ENCODE peak calls at places on chromosomes 16 and 17, in four cellular contexts. H is IMR-90; J is naive thymus-derived CD4-positive, alpha-beta T cell; T is fibroblast of villous mesenchyme. N is an unnamed sample.
A peak's percentile ranks its signal among the peaks of the same experiment; 100 is the strongest.

GRCh38 chr16:70678898-70679652 is 6.8 kb downstream of the MTSS2 start:
- DNase-seq in T (no peak), H (no peak), J (no peak), N (no peak)

GRCh38 chr17:81983011-81983638 is 5.7 kb downstream of the ASPSCR1 start:
- DNase-seq in T (no peak), J (no peak), H (no peak), N (no peak)

GRCh38 chr17:3482851-3483250 is 7.1 kb downstream of the ASPA start:
- DNase-seq in H (no peak), J (no peak), T (no peak), N (no peak)

GRCh38 chr16:57622361-57623250 is 5.8 kb upstream of the ADGRG1 start:
- DNase-seq in T (no peak), H (no peak), J (no peak), N (no peak)

GRCh38 chr17:59154335-59154720 is 658 bp downstream of the SKA2 start:
- DNase-seq in J (no peak), T (peak; percentile 56), H (peak; percentile 39), N (no peak)

GRCh38 chr16:88359008-88359407 is 23.8 kb upstream of the ZNF469 start:
- DNase-seq in J (no peak), T (no peak), H (no peak), N (no peak)

GRCh38 chr17:36591434-36592315 is at the start of gene DHRS11:
- DNase-seq in J (peak; percentile 54), T (peak; percentile 72), H (peak; percentile 64), N (peak; percentile 48)

GRCh38 chr17:68290268-68290954 is 516 bp downstream of the SLC16A6 start:
- DNase-seq in H (no peak), T (no peak), J (peak; percentile 72), N (no peak)

GRCh38 chr16:50603206-50604064 is 55.2 kb downstream of the NKD1 start:
- DNase-seq in T (peak; percentile 28), J (no peak), H (no peak), N (peak; percentile 73)

GRCh38 chr16:66402591-66403230 is 24.4 kb upstream of the BEAN1 start:
- DNase-seq in H (no peak), T (no peak), J (no peak), N (no peak)

GRCh38 chr17:69232650-69233049 is 4.0 kb upstream of the ABCA10 start:
- DNase-seq in J (no peak), H (no peak), T (no peak), N (no peak)

GRCh38 chr17:70006159-70006558 is 68.9 kb upstream of the KCNJ16 start:
- DNase-seq in T (no peak), J (no peak), H (peak; percentile 50), N (peak; percentile 76)

GRCh38 chr16:89364603-89365002 is 125.8 kb downstream of the ANKRD11 start:
- DNase-seq in J (no peak), H (peak; percentile 81), T (peak; percentile 90), N (peak; percentile 66)

GRCh38 chr16:5222770-5223169 is 125.2 kb upstream of the EEF2KMT start:
- DNase-seq in T (no peak), H (no peak), J (no peak), N (no peak)

GRCh38 chr16:11871193-11871592 is 19.9 kb upstream of the RSL1D1 start:
- DNase-seq in J (no peak), H (peak; percentile 30), T (peak; percentile 73), N (peak; percentile 55)

GRCh38 chr16:22786284-22786683 is 27.7 kb upstream of the HS3ST2 start:
- DNase-seq in H (no peak), J (no peak), T (no peak), N (no peak)

GRCh38 chr16:28984619-28985135 is at the start of gene LAT:
- DNase-seq in J (peak; percentile 84), T (no peak), H (no peak), N (no peak)

GRCh38 chr17:493666-494065 is 141.1 kb upstream of the RPH3AL start:
- DNase-seq in T (no peak), H (no peak), J (no peak), N (no peak)

GRCh38 chr16:86566966-86567700 is 504 bp downstream of the FOXC2 start:
- DNase-seq in J (no peak), H (peak; percentile 62), T (peak; percentile 61), N (peak; percentile 71)

GRCh38 chr17:28716740-28717577 is 709 bp downstream of the RAB34 start:
- DNase-seq in T (peak; percentile 48), J (peak; percentile 14), H (peak; percentile 19), N (peak; percentile 41)

GRCh38 chr16:4936991-4937781 is at the start of gene PPL:
- DNase-seq in J (no peak), H (no peak), T (no peak), N (no peak)

GRCh38 chr16:85697441-85697840 is 8.7 kb upstream of the GINS2 start:
- DNase-seq in T (no peak), H (no peak), J (no peak), N (no peak)

GRCh38 chr17:45873728-45874127 is 20.6 kb upstream of the MAPT start:
- DNase-seq in H (no peak), T (no peak), J (no peak), N (no peak)

GRCh38 chr17:75237100-75238014 is 24.0 kb downstream of the GGA3 start:
- DNase-seq in H (no peak), T (no peak), J (no peak), N (no peak)

GRCh38 chr16:87705780-87706277 is 60.0 kb downstream of the KLHDC4 start:
- DNase-seq in H (no peak), J (no peak), T (no peak), N (no peak)

GRCh38 chr16:25027781-25028180 is 12.6 kb upstream of the ARHGAP17 start:
- DNase-seq in H (no peak), J (no peak), T (no peak), N (no peak)

GRCh38 chr16:28167730-28168129 is 44.0 kb downstream of the XPO6 start:
- DNase-seq in J (no peak), H (no peak), T (no peak), N (no peak)

GRCh38 chr16:85123891-85124635 is 11.8 kb upstream of the CIBAR2 start:
- DNase-seq in T (peak; percentile 67), J (no peak), H (peak; percentile 87), N (peak; percentile 89)

GRCh38 chr16:88279998-88280397 is 102.8 kb upstream of the ZNF469 start:
- DNase-seq in T (no peak), J (no peak), H (no peak), N (no peak)

DNA sequence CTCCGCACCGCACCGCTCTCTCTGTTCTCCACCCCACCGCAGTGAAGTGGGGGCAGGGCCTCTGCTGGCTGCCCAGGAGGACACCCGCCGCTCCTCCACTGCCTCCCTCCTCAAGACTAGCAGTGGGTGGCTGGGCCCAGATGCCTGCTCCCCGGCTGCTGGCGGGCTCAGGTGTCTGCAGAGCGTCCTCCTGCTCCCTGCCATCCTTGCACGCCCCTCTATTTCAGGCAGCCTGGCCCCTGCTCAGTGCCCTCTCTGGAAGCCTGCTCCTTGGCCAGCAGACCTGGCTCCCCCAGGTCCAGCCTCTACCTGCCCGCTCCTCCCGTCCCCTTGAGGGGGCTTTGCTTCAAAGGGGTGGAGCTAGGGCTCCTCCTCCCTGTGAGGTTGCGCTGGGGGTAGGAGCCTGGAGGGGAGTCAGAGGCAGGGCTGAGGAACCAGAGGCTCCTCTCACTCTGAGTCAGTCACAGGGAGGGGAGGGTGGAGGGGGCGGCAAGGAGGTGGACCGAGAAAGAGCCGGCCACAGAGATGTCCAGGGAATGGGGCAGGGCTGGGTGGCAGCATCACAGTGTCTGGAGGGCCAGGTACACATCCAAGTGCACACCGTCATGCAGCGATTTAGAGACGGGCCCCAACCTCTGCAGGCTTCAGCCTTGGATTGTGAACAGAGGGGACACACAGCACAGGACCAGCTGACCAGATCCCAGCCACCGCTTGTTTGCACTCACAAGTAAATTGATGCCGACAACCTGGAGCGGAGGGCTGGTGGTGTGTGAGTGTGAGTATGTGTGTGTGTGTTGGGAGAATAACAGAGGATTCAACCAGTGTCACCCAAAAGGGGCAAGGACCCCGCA is 9.8 kb upstream of the TMEM92 start:
- DNase-seq in H (peak; percentile 51), J (no peak), T (no peak), N (peak; percentile 39)
- H3K4me3 ChIP-seq in H (no peak overlapping the region), J (no peak overlapping the region), T (no peak overlapping the region), N (peak overlapping the region; percentile 28)

DNA sequence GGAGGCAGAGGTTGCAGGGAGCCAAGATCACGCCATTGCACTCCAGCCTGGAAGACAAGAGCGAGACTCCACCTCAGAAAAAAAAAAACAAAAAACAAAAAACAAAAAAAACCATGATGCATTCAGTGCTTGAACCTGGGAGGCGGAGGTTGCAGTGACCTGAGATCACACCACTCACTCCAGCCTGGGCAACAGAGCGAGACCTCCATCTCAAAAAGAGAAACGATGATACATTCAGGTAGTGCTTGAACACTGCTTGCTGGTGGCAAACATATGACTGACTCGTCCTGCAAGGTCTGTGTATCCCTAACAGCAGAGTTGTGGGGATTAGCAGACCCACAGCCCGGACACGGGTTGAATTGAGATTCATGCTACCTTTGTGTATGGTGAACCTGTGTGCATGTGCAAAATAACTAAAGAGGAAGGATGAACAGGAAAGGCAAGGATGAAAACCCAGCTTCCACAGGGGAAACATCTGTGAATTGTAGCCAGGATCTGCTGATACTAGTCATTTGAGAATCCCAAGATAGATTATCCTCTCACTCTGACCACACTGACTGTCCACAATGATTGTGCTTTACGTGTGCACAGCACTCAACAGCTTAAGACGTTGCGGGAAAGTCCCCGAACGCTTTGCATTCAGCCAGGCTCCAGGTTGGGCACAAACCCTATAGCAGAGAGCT is 52.4 kb upstream of the MRPS23 start:
- DNase-seq in J (no peak), H (no peak), T (no peak), N (no peak)
- H3K4me3 ChIP-seq in J (no peak overlapping the region), H (no peak overlapping the region), T (no peak overlapping the region), N (no peak overlapping the region)

GRCh38 chr17:44314869-44315661 is 6.7 kb downstream of the RUNDC3A start:
- DNase-seq in T (no peak), H (no peak), J (peak; percentile 28), N (no peak)
- H3K4me3 ChIP-seq in T (peak overlapping the region; percentile 36), H (peak overlapping the region; percentile 52), J (peak overlapping the region; percentile 47), N (peak overlapping the region; percentile 55)

GRCh38 chr17:80455784-80456183 is 20.6 kb downstream of the NPTX1 start:
- DNase-seq in J (no peak), H (no peak), T (no peak), N (no peak)

GRCh38 chr17:80455328-80455710 is 21.1 kb downstream of the NPTX1 start:
- DNase-seq in T (peak; percentile 66), H (peak; percentile 46), J (no peak), N (no peak)

GRCh38 chr17:80457236-80457856 is 19.1 kb downstream of the NPTX1 start:
- DNase-seq in H (no peak), T (no peak), J (no peak), N (no peak)

GRCh38 chr17:80458016-80458415 is 18.4 kb downstream of the NPTX1 start:
- DNase-seq in T (no peak), H (no peak), J (no peak), N (no peak)

DNA sequence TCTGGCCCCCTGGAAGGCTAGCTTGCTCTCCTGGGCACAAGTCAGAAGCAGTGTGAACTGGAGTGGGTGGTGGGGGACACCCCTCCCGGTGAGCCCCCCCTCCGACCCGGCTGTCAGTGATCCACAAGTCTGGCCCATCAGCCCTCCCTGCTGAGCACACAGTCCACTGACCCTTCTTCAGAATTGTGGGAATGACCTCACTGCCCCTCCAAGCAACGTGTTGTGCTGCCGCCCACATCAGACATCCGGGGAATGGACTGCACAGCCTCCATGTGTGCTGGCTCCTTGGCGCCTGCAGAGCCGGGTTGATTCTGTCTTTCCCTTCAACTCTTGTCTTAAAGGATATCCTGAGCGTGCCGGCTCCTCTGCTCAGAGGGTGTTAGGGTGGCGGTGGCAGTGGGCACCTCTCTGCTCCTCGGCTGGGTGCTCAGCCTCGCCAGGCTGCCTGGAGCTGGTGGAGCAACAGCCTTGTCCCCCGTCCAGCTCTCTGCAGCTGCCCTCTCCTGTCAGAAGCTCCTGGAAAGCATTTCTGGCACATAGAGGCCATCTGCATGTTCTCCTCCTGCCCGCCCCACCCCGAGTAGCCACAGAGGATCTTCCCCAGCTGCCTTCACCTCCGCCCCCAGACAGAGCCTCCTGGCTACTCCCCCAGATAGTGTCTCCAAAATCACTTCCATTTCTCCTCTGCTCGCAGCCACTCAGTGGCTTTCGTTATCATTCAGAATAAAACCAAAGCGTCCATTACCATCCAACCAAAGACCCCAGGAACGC is 19.8 kb downstream of the NPTX1 start:
- DNase-seq in T (peak; percentile 68), H (no peak), J (no peak), N (peak; percentile 24)
- H3K4me3 ChIP-seq in T (peak overlapping the region; percentile 7), H (no peak overlapping the region), J (no peak overlapping the region), N (no peak overlapping the region)

N was measured in fibroblast of the aortic adventitia.